ENCODE peak calls at places on chromosomes 2 and 18, in six cellular contexts. K, Y, F, I, V and C are unnamed samples.

GRCh38 chr18:23146861-23147469 is 11.7 kb downstream of the CABLES1 start:
- DNase-seq in Y (no peak), K (no peak), F (no peak), I (no peak), V (no peak), C (no peak)

GRCh38 chr2:236862526-236862925 is 223.2 kb upstream of the COPS8 start:
- DNase-seq in V (no peak), K (no peak), I (no peak), Y (no peak), F (peak; percentile 80), C (no peak)

GRCh38 chr2:44715671-44716077 is 225.8 kb upstream of the SIX3 start:
- DNase-seq in I (no peak), F (peak; percentile 70), Y (no peak), V (peak; percentile 48), K (no peak), C (no peak)

GRCh38 chr2:128441341-128442052 is 122.8 kb upstream of the HS6ST1 start:
- DNase-seq in F (no peak), Y (no peak), V (no peak), K (no peak), I (no peak), C (no peak)

GRCh38 chr2:174590928-174591648 is 6.5 kb downstream of the WIPF1 start:
- DNase-seq in I (no peak), V (no peak), F (no peak), Y (no peak), K (no peak), C (no peak)

GRCh38 chr2:211055438-211055837 is 499.0 kb downstream of the CPS1 start:
- DNase-seq in V (peak; percentile 11), F (no peak), Y (no peak), K (no peak), I (no peak), C (no peak)

GRCh38 chr2:240392084-240392947 is 43.1 kb upstream of the GPC1 start:
- DNase-seq in F (no peak), V (no peak), K (no peak), Y (no peak), I (peak; percentile 23), C (no peak)

GRCh38 chr2:72973566-72974435 is 56.5 kb downstream of the EMX1 start:
- DNase-seq in Y (no peak), I (peak; percentile 59), K (no peak), F (peak; percentile 54), V (peak; percentile 50), C (no peak)

GRCh38 chr18:61609131-61609530 is 275.9 kb downstream of the CDH20 start:
- DNase-seq in Y (no peak), K (no peak), I (no peak), F (no peak), V (no peak), C (no peak)

GRCh38 chr2:160701822-160702221 is 208.2 kb upstream of the RBMS1 start:
- DNase-seq in Y (no peak), F (no peak), K (no peak), V (no peak), I (no peak), C (no peak)

GRCh38 chr2:60104514-60105501 is 448.6 kb downstream of the BCL11A start:
- DNase-seq in I (no peak), K (no peak), Y (no peak), F (no peak), V (no peak), C (no peak)

GRCh38 chr2:48886919-48887318 is 131.4 kb upstream of the LHCGR start:
- DNase-seq in F (no peak), Y (no peak), K (no peak), V (no peak), I (no peak), C (no peak)

GRCh38 chr2:136765736-136766323 is 485 bp downstream of the THSD7B start:
- DNase-seq in K (no peak), Y (no peak), V (no peak), I (no peak), F (no peak), C (no peak)

GRCh38 chr2:75920721-75921551 is 210.2 kb upstream of the GCFC2 start:
- DNase-seq in Y (no peak), F (no peak), V (no peak), I (no peak), K (no peak), C (no peak)

GRCh38 chr2:190835303-190835930 is 45.2 kb upstream of the GLS start:
- DNase-seq in F (peak; percentile 87), V (peak; percentile 88), I (no peak), Y (no peak), K (no peak), C (no peak)

GRCh38 chr2:33292981-33293586 is 183.4 kb upstream of the RASGRP3 start:
- DNase-seq in F (peak; percentile 63), I (no peak), V (no peak), Y (no peak), K (no peak), C (no peak)

GRCh38 chr18:78781601-78781960 is 198.0 kb upstream of the SALL3 start:
- DNase-seq in Y (no peak), K (no peak), I (no peak), F (no peak), V (no peak), C (no peak)

GRCh38 chr18:7358989-7359726 is 128.3 kb downstream of the LRRC30 start:
- DNase-seq in I (no peak), Y (no peak), K (no peak), F (no peak), V (no peak), C (no peak)

GRCh38 chr18:27062802-27063201 is 122.3 kb downstream of the CHST9 start:
- DNase-seq in V (no peak), K (no peak), I (no peak), Y (no peak), F (no peak), C (no peak)

GRCh38 chr2:1498176-1498575 is 84.9 kb downstream of the TPO start:
- DNase-seq in K (no peak), I (peak; percentile 25), F (no peak), V (no peak), Y (no peak), C (no peak)

GRCh38 chr2:142100967-142101366 is 29.8 kb downstream of the LRP1B start:
- DNase-seq in F (no peak), V (no peak), I (no peak), Y (no peak), K (no peak), C (no peak)